ENCODE peak calls at places on chromosomes 13 and 19, in six cellular contexts. W is H9; R is AG08395; S is NCI-H510A treated with DMSO at 0.1 percent for 48 hours; D is WTC11; I is activated naive CD4-positive, alpha-beta T cell. Q is an unnamed sample.

GRCh38 chr13:110405597-110406450 is 98.7 kb downstream of the COL4A2 start:
- DNase-seq in W (no peak), R (peak; percentile 61), S (no peak), D (no peak), I (no peak), Q (peak; percentile 56)

GRCh38 chr13:111179908-111180756 is 65.0 kb downstream of the ARHGEF7 start:
- DNase-seq in W (no peak), R (no peak), S (no peak), D (no peak), I (no peak), Q (no peak)

GRCh38 chr13:106859505-106859904 is 291.6 kb upstream of the ARGLU1 start:
- DNase-seq in W (peak; percentile 41), R (no peak), S (no peak), D (no peak), I (no peak), Q (peak; percentile 88)

GRCh38 chr13:101127741-101128353 is 288.5 kb downstream of the NALCN start:
- DNase-seq in W (no peak), R (peak; percentile 74), S (peak; percentile 39), D (no peak), I (no peak), Q (no peak)

GRCh38 chr19:19540707-19541515 is 2.8 kb downstream of the CILP2 start:
- DNase-seq in W (peak; percentile 99), R (peak; percentile 66), S (no peak), D (peak; percentile 98), I (no peak), Q (peak; percentile 97)

GRCh38 chr13:31522431-31522830 is 216.9 kb upstream of the RXFP2 start:
- DNase-seq in W (no peak), R (no peak), S (no peak), D (no peak), I (no peak), Q (no peak)

GRCh38 chr19:8397746-8398721 is 7.9 kb downstream of the RAB11B start:
- DNase-seq in W (no peak), R (no peak), S (no peak), D (no peak), I (no peak), Q (no peak)

GRCh38 chr19:42066075-42066754 is 3.8 kb downstream of the GRIK5 start:
- DNase-seq in W (peak; percentile 68), R (peak; percentile 37), S (peak; percentile 45), D (peak; percentile 63), I (no peak), Q (peak; percentile 82)

GRCh38 chr19:49973987-49974386 is 13.0 kb upstream of the SIGLEC11 start:
- DNase-seq in W (no peak), R (no peak), S (no peak), D (no peak), I (no peak), Q (no peak)

GRCh38 chr13:113646376-113646775 is 11.6 kb downstream of the ATP4B start:
- DNase-seq in W (no peak), R (no peak), S (peak; percentile 6), D (no peak), I (no peak), Q (no peak)

GRCh38 chr19:900302-901111 is 7.2 kb downstream of the RNU6-9 start:
- DNase-seq in W (peak; percentile 84), R (no peak), S (no peak), D (peak; percentile 73), I (no peak), Q (peak; percentile 45)